ENCODE peak calls at places on chromosomes 4 and X, in seven cellular contexts. O is OCI-M1; F is stimulated activated CD4-positive, alpha-beta T cell treated with anti-CD3 and anti-CD28 coated beads, Interleukin-12 subunit alpha, Interleukin-12 subunit beta, amount 100 ng/mL, for 4 hours; X is colonic mucosa; P is mammary epithelial cell; C is NCI-H524 treated with DMSO at 0.1 percent for 48 hours; G is C1 segment of cervical spinal cord. A is an unnamed sample.

GRCh38 chr4:156475322-156475721 is 496.3 kb downstream of the PDGFC start:
- DNase-seq in O (peak; percentile 83), F (no peak), X (no peak), P (peak; percentile 64), C (no peak), G (no peak), A (no peak)

GRCh38 chr4:87896020-87896621 is 63.4 kb downstream of the MEPE start:
- DNase-seq in O (peak; percentile 31), F (no peak), X (no peak), P (peak; percentile 91), C (no peak), G (no peak), A (peak; percentile 47)

GRCh38 chrX:34880656-34881055 is 61.9 kb upstream of the FAM47B start:
- DNase-seq in O (no peak), F (no peak), X (no peak), P (peak; percentile 84), C (no peak), G (no peak), A (no peak)

GRCh38 chrX:70436380-70436779 is 8.3 kb upstream of the DLG3 start:
- DNase-seq in O (peak; percentile 20), F (no peak), X (no peak), P (no peak), C (peak; percentile 57), G (no peak), A (no peak)

GRCh38 chrX:31551913-31552312 is 480.1 kb upstream of the FTHL17 start:
- DNase-seq in O (no peak), F (no peak), X (no peak), P (no peak), C (no peak), G (no peak), A (no peak)

GRCh38 chr4:40559585-40560465 is 69.8 kb downstream of the RBM47 start:
- DNase-seq in O (no peak), F (no peak), X (no peak), P (no peak), C (no peak), G (no peak), A (no peak)

GRCh38 chrX:155216179-155216939 is at the start of gene VBP1:
- DNase-seq in O (peak; percentile 95), F (peak; percentile 77), X (peak; percentile 90), P (peak; percentile 90), C (peak; percentile 89), G (peak; percentile 35), A (peak; percentile 93)

GRCh38 chr4:95092762-95093161 is 335.0 kb downstream of the BMPR1B start:
- DNase-seq in O (peak; percentile 53), F (no peak), X (no peak), P (no peak), C (no peak), G (no peak), A (no peak)

GRCh38 chr4:129899849-129900248 is 803.9 kb downstream of the C4orf33 start:
- DNase-seq in O (no peak), F (no peak), X (no peak), P (no peak), C (no peak), G (no peak), A (no peak)

GRCh38 chr4:153934689-153935017 is 145.8 kb upstream of the SFRP2 start:
- DNase-seq in O (no peak), F (no peak), X (no peak), P (no peak), C (no peak), G (no peak), A (no peak)

GRCh38 chr4:128354205-128354821 is 66.7 kb upstream of the PGRMC2 start:
- DNase-seq in O (no peak), F (no peak), X (no peak), P (peak; percentile 41), C (no peak), G (no peak), A (no peak)

GRCh38 chr4:88137112-88137511 is 21.3 kb downstream of the ABCG2 start:
- DNase-seq in O (no peak), F (no peak), X (no peak), P (no peak), C (no peak), G (no peak), A (no peak)

GRCh38 chr4:182978152-182978827 is 61.1 kb upstream of the DCTD start:
- DNase-seq in O (no peak), F (no peak), X (no peak), P (peak; percentile 67), C (no peak), G (no peak), A (no peak)

GRCh38 chrX:118519411-118520205 is 24.0 kb downstream of the DOCK11 start:
- DNase-seq in O (peak; percentile 3), F (no peak), X (no peak), P (peak; percentile 15), C (no peak), G (no peak), A (no peak)

GRCh38 chr4:173522160-173522873 is 7.7 kb downstream of the HAND2 start:
- DNase-seq in O (no peak), F (no peak), X (peak; percentile 60), P (no peak), C (no peak), G (no peak), A (no peak)

GRCh38 chr4:186342582-186342981 is 76.6 kb downstream of the F11 start:
- DNase-seq in O (no peak), F (no peak), X (no peak), P (peak; percentile 49), C (no peak), G (no peak), A (no peak)

GRCh38 chr4:184317234-184317918 is 99.7 kb upstream of the ENPP6 start:
- DNase-seq in O (no peak), F (no peak), X (peak; percentile 13), P (peak; percentile 31), C (no peak), G (no peak), A (peak; percentile 23)

GRCh38 chrX:154051210-154051810 is 31.6 kb upstream of the IRAK1 start:
- DNase-seq in O (peak; percentile 73), F (peak; percentile 62), X (peak; percentile 86), P (peak; percentile 35), C (peak; percentile 1), G (no peak), A (peak; percentile 76)

GRCh38 chrX:317424-318067 is 1.1 kb downstream of the GTPBP6 start:
- DNase-seq in O (no peak), F (no peak), X (no peak), P (no peak), C (no peak), G (no peak), A (no peak)

GRCh38 chr4:73964862-73965611 is 16.8 kb downstream of the PF4 start:
- DNase-seq in O (no peak), F (no peak), X (peak; percentile 34), P (no peak), C (no peak), G (no peak), A (no peak)

GRCh38 chr4:45241976-45242375 is 515.6 kb upstream of the GNPDA2 start:
- DNase-seq in O (no peak), F (no peak), X (no peak), P (peak; percentile 47), C (no peak), G (no peak), A (no peak)

GRCh38 chr4:102612824-102613366 is 111.7 kb downstream of the NFKB1 start:
- DNase-seq in O (no peak), F (peak; percentile 20), X (no peak), P (peak; percentile 76), C (no peak), G (no peak), A (no peak)